ENCODE peak calls at places on chromosome 20, in six cellular contexts. Y is fibroblast of lung, H is GM23248, T is mammary epithelial cell, Q is MM.1S, N is A673. B is an unnamed sample.
A peak's percentile ranks its signal among the peaks of the same experiment; 100 is the strongest.

GRCh38 chr20:36303020-36303595 is 3.0 kb upstream of the DLGAP4 start:
- DNase-seq in Y (no peak), H (no peak), T (no peak), Q (no peak), N (no peak), B (no peak)

GRCh38 chr20:5888051-5888450 is 62.3 kb downstream of the TRMT6 start:
- DNase-seq in Y (no peak), H (no peak), T (no peak), Q (no peak), N (no peak), B (peak; percentile 32)

GRCh38 chr20:56928007-56928406 is 298.9 kb downstream of the TFAP2C start:
- DNase-seq in Y (no peak), H (no peak), T (no peak), Q (no peak), N (no peak), B (no peak)

GRCh38 chr20:56807118-56807517 is 178.0 kb downstream of the TFAP2C start:
- DNase-seq in Y (no peak), H (no peak), T (no peak), Q (no peak), N (no peak), B (no peak)

GRCh38 chr20:57392512-57393271 is 1.5 kb downstream of the RBM38 start:
- DNase-seq in Y (no peak), H (no peak), T (no peak), Q (peak; percentile 90), N (no peak), B (no peak)

GRCh38 chr20:37452236-37452635 is 68.8 kb upstream of the NNAT start:
- DNase-seq in Y (no peak), H (no peak), T (no peak), Q (no peak), N (no peak), B (no peak)

GRCh38 chr20:5364997-5365597 is 48.3 kb upstream of the PROKR2 start:
- DNase-seq in Y (no peak), H (no peak), T (no peak), Q (no peak), N (peak; percentile 77), B (peak; percentile 3)

GRCh38 chr20:11378252-11378651 is 539.4 kb upstream of the BTBD3 start:
- DNase-seq in Y (no peak), H (no peak), T (no peak), Q (no peak), N (no peak), B (no peak)

GRCh38 chr20:31560094-31560899 is 44.8 kb upstream of the ID1 start:
- DNase-seq in Y (peak; percentile 89), H (peak; percentile 95), T (peak; percentile 76), Q (peak; percentile 73), N (peak; percentile 87), B (peak; percentile 66)

GRCh38 chr20:3927486-3928291 is 38.5 kb downstream of the PANK2 start:
- DNase-seq in Y (peak; percentile 78), H (peak; percentile 69), T (no peak), Q (no peak), N (no peak), B (no peak)

GRCh38 chr20:33419140-33419974 is 18.0 kb upstream of the CDK5RAP1 start:
- DNase-seq in Y (no peak), H (no peak), T (no peak), Q (no peak), N (no peak), B (peak; percentile 66)

GRCh38 chr20:63125893-63126601 is 89.9 kb downstream of the YTHDF1 start:
- DNase-seq in Y (no peak), H (no peak), T (no peak), Q (no peak), N (no peak), B (no peak)

GRCh38 chr20:58018590-58018989 is 209.9 kb downstream of the ANKRD60 start:
- DNase-seq in Y (no peak), H (no peak), T (no peak), Q (no peak), N (no peak), B (no peak)

GRCh38 chr20:1648101-1648500 is 9.5 kb downstream of the SIRPG start:
- DNase-seq in Y (no peak), H (peak; percentile 39), T (no peak), Q (no peak), N (no peak), B (no peak)

GRCh38 chr20:50286609-50287008 is 96.0 kb downstream of the CEBPB start:
- DNase-seq in Y (peak; percentile 88), H (peak; percentile 87), T (peak; percentile 37), Q (no peak), N (no peak), B (peak; percentile 87)

GRCh38 chr20:4880051-4880450 is 121.3 kb downstream of the SLC23A2 start:
- DNase-seq in Y (no peak), H (no peak), T (no peak), Q (no peak), N (no peak), B (no peak)

GRCh38 chr20:6765469-6766058 is 1.9 kb upstream of the BMP2 start:
- DNase-seq in Y (peak; percentile 82), H (peak; percentile 63), T (peak; percentile 59), Q (peak; percentile 54), N (peak; percentile 68), B (peak; percentile 31)

GRCh38 chr20:49557449-49557848 is 10.5 kb downstream of the PTGIS start:
- DNase-seq in Y (no peak), H (peak; percentile 68), T (no peak), Q (no peak), N (no peak), B (peak; percentile 32)

GRCh38 chr20:62816031-62816878 is 595 bp upstream of the COL9A3 start:
- DNase-seq in Y (no peak), H (peak; percentile 70), T (no peak), Q (no peak), N (no peak), B (no peak)

GRCh38 chr20:54112221-54112884 is 42.0 kb upstream of the BCAS1 start:
- DNase-seq in Y (no peak), H (peak; percentile 5), T (no peak), Q (no peak), N (no peak), B (no peak)

GRCh38 chr20:62276448-62276847 is 26.3 kb upstream of the ADRM1 start:
- DNase-seq in Y (no peak), H (no peak), T (no peak), Q (no peak), N (no peak), B (no peak)

GRCh38 chr20:62155428-62156253 is 12.1 kb downstream of the SS18L1 start:
- DNase-seq in Y (no peak), H (peak; percentile 46), T (peak; percentile 83), Q (no peak), N (no peak), B (no peak)

GRCh38 chr20:33859157-33859695 is 48.1 kb downstream of the CHMP4B start:
- DNase-seq in Y (no peak), H (no peak), T (no peak), Q (peak; percentile 95), N (no peak), B (no peak)

GRCh38 chr20:62875419-62876355 is 14.1 kb upstream of the TCFL5 start:
- DNase-seq in Y (peak; percentile 84), H (peak; percentile 93), T (peak; percentile 69), Q (no peak), N (peak; percentile 91), B (peak; percentile 78)

GRCh38 chr20:37270586-37271420 is 9.2 kb upstream of the GHRH start:
- DNase-seq in Y (peak; percentile 50), H (no peak), T (no peak), Q (no peak), N (no peak), B (peak; percentile 39)

GRCh38 chr20:9179193-9179802 is 110.4 kb downstream of the PLCB4 start:
- DNase-seq in Y (peak; percentile 46), H (peak; percentile 68), T (peak; percentile 12), Q (no peak), N (no peak), B (peak; percentile 54)

GRCh38 chr20:38343107-38343797 is 3.0 kb upstream of the LBP start:
- DNase-seq in Y (peak; percentile 82), H (no peak), T (no peak), Q (no peak), N (peak; percentile 37), B (no peak)

GRCh38 chr20:13533946-13534345 is 104.8 kb downstream of the TASP1 start:
- DNase-seq in Y (no peak), H (no peak), T (peak; percentile 15), Q (no peak), N (peak; percentile 68), B (peak; percentile 32)

GRCh38 chr20:54139188-54139587 is 34.6 kb downstream of the CYP24A1 start:
- DNase-seq in Y (no peak), H (peak; percentile 18), T (no peak), Q (no peak), N (peak; percentile 47), B (peak; percentile 31)

GRCh38 chr20:49674383-49675352 is 39.0 kb downstream of the B4GALT5 start:
- DNase-seq in Y (peak; percentile 17), H (peak; percentile 78), T (peak; percentile 63), Q (no peak), N (no peak), B (peak; percentile 82)

GRCh38 chr20:10696650-10697049 is 22.9 kb upstream of the JAG1 start:
- DNase-seq in Y (no peak), H (no peak), T (no peak), Q (no peak), N (peak; percentile 35), B (no peak)

GRCh38 chr20:45470939-45471338 is 1.4 kb downstream of the WFDC2 start:
- DNase-seq in Y (no peak), H (peak; percentile 33), T (no peak), Q (peak; percentile 23), N (no peak), B (no peak)
- TF ChIP-seq EZH2 in Y (peak; percentile 84), H (peak; percentile 3), T (no peak), Q (no peak), N (no peak), B (no peak)

GRCh38 chr20:39516964-39517363 is 554.8 kb downstream of the DHX35 start:
- DNase-seq in Y (no peak), H (no peak), T (no peak), Q (no peak), N (no peak), B (no peak)
- TF ChIP-seq EZH2 in Y (no peak), H (no peak), T (no peak), Q (no peak), N (no peak), B (no peak)

GRCh38 chr20:46893877-46894578 is 615 bp upstream of the EYA2 start:
- DNase-seq in Y (no peak), H (no peak), T (no peak), Q (no peak), N (no peak), B (no peak)
- TF ChIP-seq EZH2 in Y (peak; percentile 67), H (no peak), T (no peak), Q (no peak), N (peak; percentile 76), B (no peak)

DNA sequence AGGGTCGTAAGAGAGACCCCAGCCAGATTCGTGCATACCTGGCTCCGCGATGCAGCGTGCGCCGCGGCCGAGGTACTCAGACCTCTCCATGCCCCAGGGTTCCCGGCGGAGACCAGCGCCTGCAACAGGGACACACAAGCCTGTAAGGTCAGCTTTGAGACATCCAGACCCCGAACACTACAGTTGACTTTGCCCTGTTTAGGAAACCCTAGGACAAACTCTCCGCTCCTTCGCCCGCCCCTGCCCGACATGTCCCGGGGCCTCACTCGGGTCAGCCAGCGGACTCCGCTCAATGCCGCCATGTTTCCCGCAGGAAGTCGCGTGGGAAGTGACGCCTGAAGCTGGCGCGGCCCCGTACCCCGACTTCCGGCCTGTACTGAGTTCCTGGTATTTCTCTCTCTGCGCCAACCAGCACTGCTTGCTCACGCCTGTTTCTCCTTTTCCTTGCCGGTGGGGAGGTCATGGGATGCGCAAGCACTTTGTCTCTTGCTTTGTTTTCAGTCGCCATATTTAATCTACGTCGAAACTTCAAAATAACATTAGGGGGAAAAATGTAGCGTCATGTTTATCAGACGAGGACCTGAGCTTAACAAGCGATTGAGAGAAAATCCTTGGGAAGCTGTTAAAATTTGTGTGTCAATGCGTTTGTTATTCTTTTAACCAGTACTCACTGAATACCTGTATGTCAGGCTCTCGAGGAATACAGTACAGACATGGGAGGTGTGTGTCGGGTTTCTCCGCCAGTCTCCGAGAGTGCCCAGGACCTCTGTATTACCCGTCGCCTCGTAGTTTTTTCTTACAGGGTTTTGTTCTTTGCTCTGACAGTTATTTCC is at the start of gene IDH3B:
- DNase-seq in Y (peak; percentile 93), H (peak; percentile 97), T (peak; percentile 87), Q (peak; percentile 92), N (peak; percentile 94), B (peak; percentile 91)
- TF ChIP-seq EZH2 in Y (no peak), H (no peak), T (no peak), Q (no peak), N (no peak), B (no peak)